ENCODE peak calls at places on chromosomes 13 and 19, in five cellular contexts. A, T, H, C and Q are unnamed samples.
A peak's percentile ranks its signal among the peaks of the same experiment; 100 is the strongest.

GRCh38 chr19:49057636-49058234 is at the start of gene CGB7:
- DNase-seq in T (peak; percentile 89), H (peak; percentile 62), A (no peak), C (peak; percentile 93), Q (peak; percentile 74)

GRCh38 chr13:49369876-49370275 is 74.0 kb downstream of the CAB39L start:
- DNase-seq in C (no peak), T (no peak), H (no peak), A (no peak), Q (no peak)

GRCh38 chr13:113732961-113733950 is 25.8 kb upstream of the TMEM255B start:
- DNase-seq in T (no peak), A (no peak), H (no peak), C (no peak), Q (no peak)

GRCh38 chr19:53626941-53627340 is 4.9 kb upstream of the DPRX start:
- DNase-seq in A (no peak), C (no peak), T (no peak), H (no peak), Q (no peak)

GRCh38 chr13:46665630-46666482 is 112.9 kb downstream of the LRCH1 start:
- DNase-seq in H (no peak), T (peak; percentile 44), A (no peak), C (no peak), Q (peak; percentile 58)

GRCh38 chr13:72970956-72971355 is 87.8 kb upstream of the KLF5 start:
- DNase-seq in A (no peak), H (peak; percentile 74), C (no peak), T (no peak), Q (peak; percentile 67)

GRCh38 chr19:4425531-4425930 is 23.1 kb downstream of the CHAF1A start:
- DNase-seq in C (no peak), T (no peak), A (no peak), H (peak; percentile 77), Q (peak; percentile 15)

GRCh38 chr19:53989600-53990533 is 1.6 kb upstream of the CACNG6 start:
- DNase-seq in T (no peak), H (peak; percentile 64), C (no peak), A (no peak), Q (no peak)

GRCh38 chr19:40598121-40598917 is 2.9 kb upstream of the LTBP4 start:
- DNase-seq in H (peak; percentile 82), T (peak; percentile 92), C (peak; percentile 98), A (no peak), Q (peak; percentile 94)

GRCh38 chr13:112940236-112940635 is 28.8 kb upstream of the MCF2L start:
- DNase-seq in H (peak; percentile 3), A (no peak), T (no peak), C (no peak), Q (no peak)

GRCh38 chr19:55526216-55527196 is 10.4 kb downstream of the SBK2 start:
- DNase-seq in A (no peak), H (peak; percentile 52), C (peak; percentile 89), T (peak; percentile 81), Q (peak; percentile 18)

GRCh38 chr13:80680786-80681366 is 339.9 kb upstream of the SPRY2 start:
- DNase-seq in A (no peak), T (no peak), H (no peak), C (no peak), Q (no peak)

GRCh38 chr13:27476943-27477681 is 26.7 kb upstream of the MTIF3 start:
- DNase-seq in A (no peak), T (no peak), C (no peak), H (peak; percentile 5), Q (peak; percentile 44)

GRCh38 chr13:54210397-54211050 is 1181.9 kb downstream of the OLFM4 start:
- DNase-seq in H (no peak), T (no peak), C (no peak), A (peak; percentile 30), Q (no peak)

GRCh38 chr19:29478578-29479565 is 46.9 kb upstream of the VSTM2B start:
- DNase-seq in T (no peak), H (no peak), A (no peak), C (peak; percentile 94), Q (no peak)

GRCh38 chr19:50511069-50511822 is at the start of gene JOSD2:
- DNase-seq in T (peak; percentile 97), C (peak; percentile 98), H (peak; percentile 99), A (peak; percentile 95), Q (peak; percentile 100)

GRCh38 chr13:42284068-42284467 is 12.1 kb downstream of the AKAP11 start:
- DNase-seq in T (no peak), H (no peak), C (no peak), A (no peak), Q (no peak)

GRCh38 chr19:49097453-49098288 is 12.4 kb downstream of the SNRNP70 start:
- DNase-seq in H (peak; percentile 45), C (peak; percentile 95), T (peak; percentile 76), A (peak; percentile 50), Q (peak; percentile 87)

DNA sequence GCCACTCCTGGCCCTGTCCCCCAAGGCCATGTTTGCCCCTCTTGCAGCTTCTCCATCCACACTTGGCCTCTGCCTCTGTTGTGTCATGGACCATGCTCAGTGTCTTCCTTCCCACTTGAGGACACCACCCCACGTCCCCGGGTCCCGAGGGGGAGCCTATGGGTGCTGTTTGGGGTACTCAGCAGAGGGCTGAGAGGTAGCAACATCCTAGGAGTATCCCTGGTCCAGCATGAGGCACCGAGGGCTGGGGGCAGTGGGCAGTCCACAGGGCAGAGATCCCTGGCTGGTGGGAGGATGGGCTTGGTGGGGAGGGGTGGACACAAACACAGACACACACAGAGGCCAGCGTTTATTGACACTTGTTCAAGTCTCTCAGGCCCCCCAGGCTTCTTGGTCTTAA is 1.7 kb downstream of the COX7A1 start:
- DNase-seq in H (no peak), C (no peak), T (no peak), A (no peak), Q (no peak)
- H3K4me3 ChIP-seq in H (no peak overlapping the region), C (no peak overlapping the region), T (no peak overlapping the region), A (no peak overlapping the region), Q (peak overlapping the region; percentile 89)

GRCh38 chr19:513368-514165 is 6.3 kb downstream of the TPGS1 start:
- DNase-seq in C (no peak), A (no peak), T (no peak), H (no peak), Q (no peak)
- H3K9ac ChIP-seq in C (no peak overlapping the region), A (no peak overlapping the region), T (no peak overlapping the region), H (no peak overlapping the region), Q (no peak overlapping the region)

GRCh38 chr19:10192922-10193321 is 1.8 kb downstream of the DNMT1 start:
- DNase-seq in T (no peak), A (no peak), H (no peak), C (no peak), Q (no peak)
- H3K4me3 ChIP-seq in T (no peak overlapping the region), A (no peak overlapping the region), H (peak overlapping the region; percentile 95), C (peak overlapping the region; percentile 93), Q (peak overlapping the region; percentile 86)

GRCh38 chr19:47613165-47614146 is 4.5 kb downstream of the BICRA start:
- DNase-seq in A (no peak), C (peak; percentile 92), T (no peak), H (peak; percentile 80), Q (peak; percentile 89)
- H3K9ac ChIP-seq in A (no peak overlapping the region), C (peak overlapping the region; percentile 55), T (no peak overlapping the region), H (no peak overlapping the region), Q (peak overlapping the region; percentile 72)

GRCh38 chr13:99969368-99969933 is 2.1 kb downstream of the ZIC5 start:
- DNase-seq in A (no peak), C (no peak), H (no peak), T (peak; percentile 15), Q (no peak)
- H3K4me3 ChIP-seq in A (no peak overlapping the region), C (peak overlapping the region; percentile 97), H (no peak overlapping the region), T (no peak overlapping the region), Q (no peak overlapping the region)

GRCh38 chr13:63408227-63409202 is 1992.9 kb upstream of the PCDH20 start:
- DNase-seq in T (no peak), C (no peak), A (no peak), H (peak; percentile 38), Q (peak; percentile 57)

GRCh38 chr13:63403726-63404125 is 1988.1 kb upstream of the PCDH20 start:
- DNase-seq in C (no peak), A (no peak), T (no peak), H (no peak), Q (peak; percentile 52)
- H3K9ac ChIP-seq in C (no peak overlapping the region), A (no peak overlapping the region), T (no peak overlapping the region), H (no peak overlapping the region), Q (no peak overlapping the region)